ENCODE peak calls at places on chromosomes 1 and 21, in ten cellular contexts. H, R, C, Y, N, I, E, U, D and V are unnamed samples. For H3K4me1, the result is how much of the 10 kb centered on the place peaks cover.

GRCh38 chr1:24861821-24862727 is 68.0 kb downstream of the RUNX3 start:
- DNase-seq in H (no peak), R (peak), C (no peak), Y (no peak), N (no peak), I (no peak), E (no peak), U (no peak), D (no peak), V (no peak)

GRCh38 chr1:235011064-235011598 is 117.5 kb downstream of the TOMM20 start:
- DNase-seq in H (no peak), R (no peak), C (peak), Y (no peak), N (no peak), I (no peak), E (no peak), U (no peak), D (no peak), V (no peak)

GRCh38 chr1:12601690-12602632 is 16.0 kb downstream of the DHRS3 start:
- DNase-seq in H (no peak), R (no peak), C (no peak), Y (peak), N (peak), I (no peak), E (no peak), U (peak), D (no peak), V (peak)

GRCh38 chr1:27395441-27396195 is 3.2 kb downstream of the GPR3 start:
- DNase-seq in H (peak), R (peak), C (peak), Y (peak), N (no peak), I (no peak), E (peak), U (peak), D (peak), V (peak)

GRCh38 chr1:92944901-92945747 is 16.1 kb downstream of the DIPK1A start:
- DNase-seq in H (no peak), R (no peak), C (no peak), Y (no peak), N (no peak), I (no peak), E (no peak), U (no peak), D (no peak), V (no peak)

GRCh38 chr1:12475947-12476346 is 142.1 kb downstream of the DHRS3 start:
- DNase-seq in H (no peak), R (no peak), C (no peak), Y (peak), N (peak), I (no peak), E (no peak), U (peak), D (no peak), V (no peak)

GRCh38 chr1:110161822-110162221 is 11.5 kb downstream of the SLC6A17 start:
- DNase-seq in H (no peak), R (no peak), C (no peak), Y (no peak), N (no peak), I (no peak), E (no peak), U (no peak), D (no peak), V (no peak)

GRCh38 chr1:84508510-84508909 is 2.1 kb upstream of the GNG5 start:
- DNase-seq in H (no peak), R (no peak), C (no peak), Y (no peak), N (no peak), I (no peak), E (no peak), U (no peak), D (no peak), V (no peak)

GRCh38 chr1:6421266-6421665 is 1.5 kb upstream of the HES2 start:
- DNase-seq in H (no peak), R (no peak), C (no peak), Y (no peak), N (no peak), I (no peak), E (no peak), U (no peak), D (no peak), V (no peak)

GRCh38 chr1:65309317-65310077 is at the start of gene DNAJC6:
- DNase-seq in H (no peak), R (peak), C (no peak), Y (peak), N (peak), I (no peak), E (peak), U (peak), D (peak), V (peak)

GRCh38 chr1:174964261-174964984 is 35.3 kb upstream of the CACYBP start:
- DNase-seq in H (no peak), R (no peak), C (no peak), Y (no peak), N (no peak), I (no peak), E (peak), U (peak), D (no peak), V (peak)

GRCh38 chr1:61287014-61287413 is 204.7 kb downstream of the NFIA start:
- DNase-seq in H (no peak), R (no peak), C (no peak), Y (peak), N (peak), I (no peak), E (no peak), U (no peak), D (no peak), V (peak)

GRCh38 chr1:22739648-22740385 is 29.2 kb downstream of the EPHB2 start:
- DNase-seq in H (peak), R (peak), C (no peak), Y (peak), N (peak), I (peak), E (no peak), U (peak), D (peak), V (no peak)

GRCh38 chr1:202968895-202969295 is 1.8 kb upstream of the CYB5R1 start:
- DNase-seq in H (peak), R (no peak), C (no peak), Y (peak), N (peak), I (peak), E (peak), U (peak), D (peak), V (peak)

GRCh38 chr1:63148825-63149645 is 173.3 kb upstream of the FOXD3 start:
- DNase-seq in H (no peak), R (no peak), C (no peak), Y (peak), N (peak), I (peak), E (no peak), U (peak), D (peak), V (peak)

DNA sequence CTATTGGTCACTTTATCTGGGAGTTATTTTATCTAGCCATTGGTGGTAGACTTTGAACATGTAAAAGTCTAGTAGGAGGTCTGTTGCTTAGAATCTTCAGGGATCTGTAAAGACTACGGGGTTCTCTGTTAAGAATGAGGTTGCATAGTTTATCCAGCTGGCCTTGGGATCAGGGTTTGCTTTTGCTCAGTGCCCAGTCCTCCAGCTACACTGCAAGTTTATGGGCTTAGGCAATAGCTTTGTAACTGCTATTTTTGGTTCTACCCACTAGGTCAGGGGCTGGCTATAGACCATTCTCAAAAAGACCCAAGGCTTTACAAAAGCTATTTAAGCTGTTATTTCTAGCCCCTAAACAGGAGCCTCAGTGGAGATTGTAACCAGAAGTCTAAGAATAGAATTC is 9.8 kb downstream of the SH3GLB1 start:
- DNase-seq in H (no peak), R (no peak), C (no peak), Y (peak), N (no peak), I (no peak), E (no peak), U (no peak), D (no peak), V (no peak)
- H3K4me1 ChIP-seq in H (half or more), R (under half), C (under half), Y (under half), N (under half), I (under half), E (under half), U (under half), D (under half), V (under half)

DNA sequence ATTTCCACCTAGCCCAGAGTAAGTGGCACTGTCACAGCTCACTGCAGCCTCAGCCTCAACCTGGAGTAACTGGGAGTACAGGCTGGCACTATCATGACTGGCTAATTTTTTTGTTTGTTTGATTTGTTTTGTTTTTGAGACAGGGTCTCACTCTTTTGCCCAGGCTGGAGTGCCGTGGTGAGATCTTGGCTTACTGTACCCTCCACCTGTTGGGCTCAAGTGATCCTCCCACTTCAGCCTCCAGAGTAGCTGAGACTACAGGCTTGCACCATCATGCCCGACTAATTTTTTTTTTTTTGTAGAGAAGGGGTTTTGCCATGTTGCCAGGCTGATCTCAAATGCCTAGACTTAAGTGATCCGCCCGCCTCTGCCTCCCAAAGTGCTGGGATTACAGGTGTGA is 2.5 kb downstream of the UCK2 start:
- DNase-seq in H (no peak), R (no peak), C (no peak), Y (no peak), N (no peak), I (no peak), E (no peak), U (no peak), D (no peak), V (no peak)
- H3K4me1 ChIP-seq in H (under half), R (under half), C (under half), Y (under half), N (under half), I (under half), E (under half), U (under half), D (under half), V (under half)

DNA sequence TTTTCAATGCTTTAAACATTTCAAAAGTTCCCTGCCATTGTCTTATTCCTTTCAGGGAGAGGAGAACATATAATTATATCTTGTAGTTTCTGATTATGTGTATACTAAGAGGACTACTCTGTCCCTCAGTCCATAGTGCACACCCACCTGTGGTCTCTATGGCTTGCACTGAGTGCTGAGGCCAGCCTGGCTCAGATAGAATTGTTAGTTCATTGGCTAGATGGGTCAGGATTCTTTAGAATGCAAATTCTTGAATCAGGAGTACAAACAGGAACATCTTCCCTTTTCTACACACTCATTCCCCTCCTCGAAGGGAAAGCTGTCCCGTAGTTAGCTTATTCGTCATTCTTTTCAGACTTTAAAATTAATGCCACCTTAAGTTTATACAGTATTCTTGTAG is 8.2 kb downstream of the BACH1 start:
- DNase-seq in H (no peak), R (no peak), C (no peak), Y (no peak), N (no peak), I (no peak), E (no peak), U (no peak), D (no peak), V (no peak)
- H3K4me1 ChIP-seq in H (under half), R (under half), C (under half), Y (under half), N (under half), I (under half), E (under half), U (half or more), D (under half), V (under half)

GRCh38 chr21:19731251-19731650 is 1267.0 kb upstream of the NCAM2 start:
- DNase-seq in H (no peak), R (no peak), C (no peak), Y (no peak), N (no peak), I (no peak), E (no peak), U (no peak), D (no peak), V (no peak)
- H3K4me1 ChIP-seq in H (under half), R (under half), C (under half), Y (under half), N (under half), I (under half), E (under half), U (under half), D (under half), V (under half)

GRCh38 chr1:116984406-116985160 is 17.0 kb upstream of the CD101 start:
- DNase-seq in H (no peak), R (no peak), C (no peak), Y (no peak), N (no peak), I (no peak), E (no peak), U (no peak), D (no peak), V (no peak)
- H3K4me1 ChIP-seq in H (under half), R (under half), C (under half), Y (under half), N (under half), I (under half), E (under half), U (under half), D (under half), V (under half)

GRCh38 chr1:39001516-39002389 is 10.7 kb downstream of the AKIRIN1 start:
- DNase-seq in H (no peak), R (no peak), C (no peak), Y (no peak), N (no peak), I (no peak), E (no peak), U (no peak), D (no peak), V (peak)
- H3K4me1 ChIP-seq in H (under half), R (under half), C (under half), Y (under half), N (under half), I (under half), E (under half), U (under half), D (under half), V (under half)

DNA sequence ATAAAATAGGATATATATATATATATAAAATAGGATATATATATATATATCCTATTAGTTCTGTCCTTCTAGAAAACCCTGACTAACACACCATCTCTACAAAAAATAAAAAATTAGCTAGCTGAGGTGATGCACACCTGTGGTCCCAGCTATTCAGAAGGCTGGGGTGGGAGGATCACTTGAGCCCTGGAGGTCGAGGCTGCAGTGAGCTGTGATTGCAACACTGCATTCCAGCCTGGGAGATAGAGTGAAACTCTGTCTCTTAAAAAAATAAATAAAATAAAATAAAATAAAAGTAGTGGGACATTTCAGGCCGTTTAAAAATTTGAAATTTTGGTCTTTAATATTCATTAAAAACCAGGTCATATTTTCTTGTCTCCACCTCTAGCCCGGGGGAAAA is 4.2 kb upstream of the RRP1 start:
- DNase-seq in H (no peak), R (no peak), C (no peak), Y (no peak), N (no peak), I (no peak), E (no peak), U (no peak), D (no peak), V (no peak)
- H3K4me1 ChIP-seq in H (under half), R (under half), C (under half), Y (under half), N (under half), I (under half), E (under half), U (under half), D (under half), V (under half)

DNA sequence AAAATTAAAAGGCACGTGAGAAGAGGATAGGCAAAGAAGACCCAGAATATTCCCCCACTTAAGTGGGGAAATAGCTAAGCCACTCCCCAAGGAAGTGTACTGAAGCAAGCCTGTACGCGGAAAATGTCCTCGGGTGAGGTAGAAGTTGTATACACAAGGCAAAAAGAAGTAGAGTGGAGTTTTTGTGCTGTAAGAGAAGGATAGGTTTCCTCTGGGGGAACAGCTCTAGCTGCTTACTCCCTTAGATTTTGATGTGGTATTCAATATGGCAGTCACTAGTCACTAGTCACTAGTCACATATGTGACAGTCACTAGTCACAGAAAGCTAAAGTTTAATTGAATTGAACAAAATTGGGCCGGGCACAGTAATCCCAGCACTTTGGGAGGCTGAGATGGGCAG is 7.6 kb downstream of the TXNIP start:
- DNase-seq in H (no peak), R (no peak), C (no peak), Y (no peak), N (no peak), I (no peak), E (peak), U (no peak), D (no peak), V (no peak)
- H3K4me1 ChIP-seq in H (half or more), R (under half), C (half or more), Y (under half), N (under half), I (under half), E (half or more), U (under half), D (under half), V (under half)

GRCh38 chr21:29148535-29148934 is 18.1 kb downstream of the MAP3K7CL start:
- DNase-seq in H (no peak), R (no peak), C (no peak), Y (peak), N (peak), I (no peak), E (no peak), U (no peak), D (no peak), V (peak)

GRCh38 chr21:29145354-29145782 is 14.9 kb downstream of the MAP3K7CL start:
- DNase-seq in H (no peak), R (no peak), C (no peak), Y (peak), N (peak), I (peak), E (no peak), U (peak), D (peak), V (peak)

GRCh38 chr21:29144736-29145353 is 14.4 kb downstream of the MAP3K7CL start:
- DNase-seq in H (no peak), R (no peak), C (no peak), Y (peak), N (no peak), I (no peak), E (no peak), U (peak), D (no peak), V (peak)

GRCh38 chr21:29146726-29147125 is 16.3 kb downstream of the MAP3K7CL start:
- DNase-seq in H (no peak), R (no peak), C (no peak), Y (no peak), N (no peak), I (no peak), E (no peak), U (no peak), D (no peak), V (no peak)

DNA sequence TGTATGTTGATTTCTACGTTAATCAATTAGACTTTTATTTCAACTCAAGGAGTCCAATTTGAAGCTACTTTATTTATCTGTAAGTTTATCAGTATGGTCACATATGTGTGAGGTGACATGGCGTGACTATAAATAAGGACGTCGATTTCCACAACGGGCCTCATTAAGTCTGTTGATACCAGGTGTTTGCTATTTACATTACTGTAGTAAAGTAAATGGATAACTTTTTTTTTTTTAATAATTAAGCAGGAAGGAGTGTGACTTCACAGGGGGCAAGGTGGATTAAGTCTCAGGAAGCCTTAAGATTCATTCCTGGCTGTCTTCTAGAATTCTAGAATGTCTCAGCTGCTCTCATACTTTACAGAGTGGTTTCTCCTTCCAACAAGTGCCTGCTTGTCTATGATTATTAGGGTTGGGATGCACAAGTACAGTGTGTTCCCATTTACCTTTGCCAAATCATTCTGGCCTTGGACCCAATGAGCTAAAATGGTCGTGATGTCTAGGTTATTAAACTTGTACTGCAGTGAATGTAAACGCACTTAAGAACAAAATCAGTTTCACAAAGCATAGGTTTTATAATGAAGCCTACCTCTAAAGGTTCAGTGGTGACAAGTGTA is 15.5 kb downstream of the MAP3K7CL start:
- DNase-seq in H (no peak), R (no peak), C (no peak), Y (no peak), N (no peak), I (no peak), E (no peak), U (no peak), D (no peak), V (peak)
- H3K4me1 ChIP-seq in H (under half), R (under half), C (under half), Y (under half), N (half or more), I (under half), E (under half), U (under half), D (under half), V (half or more)

DNA sequence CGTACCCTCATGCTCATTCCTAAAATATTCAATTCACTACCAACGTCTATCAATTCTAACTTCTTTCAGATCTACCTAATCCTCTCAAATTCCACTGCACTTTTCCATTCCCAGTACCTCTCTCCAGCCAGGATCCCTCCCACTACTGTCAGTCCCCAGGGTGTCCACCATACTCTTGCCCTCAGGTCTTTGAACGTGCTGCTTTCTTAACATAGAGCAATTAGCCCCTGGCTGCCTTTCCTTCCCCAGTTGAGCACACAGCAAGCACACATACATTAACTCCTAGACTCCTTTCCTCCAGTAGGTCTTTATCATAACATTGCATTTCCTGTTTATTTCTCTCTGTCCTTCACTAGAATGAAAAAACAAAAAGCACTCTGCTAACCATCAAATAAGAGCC is 126.7 kb downstream of the NTNG1 start:
- DNase-seq in H (no peak), R (no peak), C (no peak), Y (no peak), N (no peak), I (no peak), E (no peak), U (no peak), D (no peak), V (no peak)
- H3K4me1 ChIP-seq in H (under half), R (under half), C (under half), Y (under half), N (under half), I (under half), E (under half), U (under half), D (under half), V (under half)